ENCODE peak calls at places on chromosomes 12 and 14, in six cellular contexts. T is mesothelial cell of epicardium, V is A549, J is nephron progenitor cell, Z is left ventricle myocardium inferior, K is fibroblast of the aortic adventitia. E is an unnamed sample.
A peak's percentile ranks its signal among the peaks of the same experiment; 100 is the strongest.

GRCh38 chr14:93047661-93048060 is 68.1 kb downstream of the ITPK1 start:
- DNase-seq in T (no peak), V (no peak), J (no peak), Z (peak; percentile 5), K (peak; percentile 54), E (no peak)

GRCh38 chr12:104630230-104630670 is 173.5 kb downstream of the CHST11 start:
- DNase-seq in T (no peak), V (no peak), J (peak; percentile 30), Z (no peak), K (no peak), E (no peak)

GRCh38 chr12:27133022-27133590 is 50.7 kb upstream of the C12orf71 start:
- DNase-seq in T (no peak), V (no peak), J (no peak), Z (no peak), K (no peak), E (no peak)

GRCh38 chr12:76820888-76821482 is 57.1 kb downstream of the ZDHHC17 start:
- DNase-seq in T (no peak), V (peak; percentile 52), J (peak; percentile 18), Z (no peak), K (peak; percentile 52), E (peak; percentile 52)

GRCh38 chr14:49975799-49976198 is 82.9 kb downstream of the ARF6 start:
- DNase-seq in T (no peak), V (peak; percentile 60), J (no peak), Z (no peak), K (no peak), E (no peak)

GRCh38 chr12:42792265-42792664 is 202.7 kb upstream of the PRICKLE1 start:
- DNase-seq in T (no peak), V (no peak), J (no peak), Z (no peak), K (no peak), E (no peak)

GRCh38 chr14:61524936-61525292 is 170.4 kb upstream of the HIF1A start:
- DNase-seq in T (no peak), V (no peak), J (no peak), Z (no peak), K (no peak), E (no peak)

GRCh38 chr14:92463141-92463540 is 50.4 kb upstream of the RIN3 start:
- DNase-seq in T (peak; percentile 3), V (no peak), J (no peak), Z (no peak), K (no peak), E (no peak)

GRCh38 chr12:129531004-129531403 is 372.8 kb downstream of the TMEM132D start:
- DNase-seq in T (no peak), V (no peak), J (no peak), Z (no peak), K (no peak), E (no peak)

GRCh38 chr12:50174971-50175715 is 8.0 kb upstream of the CERS5 start:
- DNase-seq in T (no peak), V (peak; percentile 81), J (peak; percentile 35), Z (no peak), K (peak; percentile 94), E (peak; percentile 78)

GRCh38 chr14:20687362-20688166 is 1.0 kb upstream of the ANG start:
- DNase-seq in T (no peak), V (peak; percentile 76), J (no peak), Z (no peak), K (no peak), E (no peak)

GRCh38 chr12:51371295-51371953 is 19.8 kb downstream of the GALNT6 start:
- DNase-seq in T (peak; percentile 45), V (peak; percentile 90), J (peak; percentile 53), Z (peak; percentile 26), K (peak; percentile 93), E (peak; percentile 36)

GRCh38 chr12:131102493-131102931 is 148.8 kb downstream of the ADGRD1 start:
- DNase-seq in T (no peak), V (no peak), J (no peak), Z (no peak), K (no peak), E (no peak)

GRCh38 chr12:40002178-40003169 is 103.4 kb downstream of the SLC2A13 start:
- DNase-seq in T (no peak), V (peak; percentile 76), J (no peak), Z (no peak), K (no peak), E (no peak)

GRCh38 chr14:20934148-20934762 is 21.0 kb upstream of the RNASE2 start:
- DNase-seq in T (peak; percentile 39), V (peak; percentile 48), J (peak; percentile 71), Z (peak; percentile 20), K (peak; percentile 8), E (peak; percentile 44)

GRCh38 chr12:80442426-80443222 is 1.4 kb upstream of the PTPRQ start:
- DNase-seq in T (no peak), V (peak; percentile 29), J (no peak), Z (no peak), K (peak; percentile 89), E (peak; percentile 75)

GRCh38 chr14:20836668-20837338 is 34.2 kb upstream of the RNASE1 start:
- DNase-seq in T (no peak), V (peak; percentile 82), J (no peak), Z (no peak), K (peak; percentile 54), E (peak; percentile 47)

GRCh38 chr12:109797905-109798669 is 35.1 kb downstream of the TRPV4 start:
- DNase-seq in T (no peak), V (peak; percentile 46), J (no peak), Z (no peak), K (no peak), E (peak; percentile 12)
- TF ChIP-seq CTCF in T (no peak), V (peak; percentile 30), J (no peak), Z (peak; percentile 9), K (peak; percentile 10), E (no peak)

GRCh38 chr14:79412822-79413221 is 798.5 kb downstream of the DIO2 start:
- DNase-seq in T (no peak), V (no peak), J (no peak), Z (no peak), K (no peak), E (no peak)

GRCh38 chr14:79419571-79420327 is 791.6 kb downstream of the DIO2 start:
- DNase-seq in T (no peak), V (no peak), J (no peak), Z (no peak), K (no peak), E (no peak)

GRCh38 chr14:79418649-79419415 is 792.5 kb downstream of the DIO2 start:
- DNase-seq in T (no peak), V (no peak), J (no peak), Z (no peak), K (no peak), E (no peak)

GRCh38 chr14:79417961-79418360 is 793.3 kb downstream of the DIO2 start:
- DNase-seq in T (no peak), V (no peak), J (no peak), Z (no peak), K (peak; percentile 7), E (no peak)

GRCh38 chr14:79415726-79416125 is 795.6 kb downstream of the DIO2 start:
- DNase-seq in T (no peak), V (no peak), J (no peak), Z (no peak), K (no peak), E (no peak)
- TF ChIP-seq CTCF in T (no peak), V (no peak), J (no peak), Z (no peak), K (no peak), E (no peak)

DNA sequence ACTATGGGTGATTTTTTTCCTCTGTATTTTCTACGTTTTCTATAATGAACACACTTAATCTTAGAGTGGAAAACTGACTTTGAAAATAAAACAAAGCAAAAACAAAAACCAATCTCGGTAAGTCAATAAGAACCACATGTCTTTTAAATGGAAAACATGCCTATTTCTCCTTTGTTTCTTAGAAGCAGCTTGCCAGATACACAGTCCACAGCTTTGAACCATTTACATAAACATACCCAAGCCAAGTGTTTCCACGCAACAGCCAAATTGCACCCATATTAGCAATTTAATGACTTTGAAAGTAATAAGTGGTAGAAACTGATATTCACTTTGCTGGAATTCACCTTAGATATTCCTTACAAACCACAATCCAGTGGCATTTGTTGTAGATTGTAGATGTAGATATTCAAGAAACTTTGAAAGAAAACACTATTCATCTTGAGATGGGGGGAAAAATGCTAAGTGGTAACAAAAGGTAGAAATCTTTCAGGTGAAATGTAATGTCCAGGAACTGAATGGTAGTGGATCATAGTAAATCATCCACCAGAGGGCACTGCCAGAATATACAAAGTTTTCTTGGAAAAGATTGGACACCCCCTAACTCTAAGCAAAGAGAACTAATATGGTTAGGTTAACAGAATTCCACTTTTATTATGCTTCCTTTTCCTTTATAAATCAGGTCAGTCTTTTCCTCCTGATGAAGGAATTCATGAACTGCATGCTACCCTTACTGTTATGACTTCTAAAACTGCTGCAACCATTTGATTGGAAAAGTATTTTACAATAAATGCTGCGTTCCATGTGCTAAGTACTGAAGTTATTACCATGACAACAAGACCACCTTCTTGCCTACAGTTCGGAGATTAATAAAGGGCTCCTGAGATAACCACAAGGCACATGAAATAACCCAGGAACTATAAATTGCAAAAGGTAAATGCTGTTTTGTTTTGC is 69.8 kb downstream of the RERG start:
- DNase-seq in T (no peak), V (peak; percentile 32), J (no peak), Z (no peak), K (peak; percentile 48), E (peak; percentile 46)
- TF ChIP-seq CTCF in T (peak; percentile 46), V (peak; percentile 84), J (peak; percentile 38), Z (peak; percentile 65), K (peak; percentile 39), E (peak; percentile 53)

DNA sequence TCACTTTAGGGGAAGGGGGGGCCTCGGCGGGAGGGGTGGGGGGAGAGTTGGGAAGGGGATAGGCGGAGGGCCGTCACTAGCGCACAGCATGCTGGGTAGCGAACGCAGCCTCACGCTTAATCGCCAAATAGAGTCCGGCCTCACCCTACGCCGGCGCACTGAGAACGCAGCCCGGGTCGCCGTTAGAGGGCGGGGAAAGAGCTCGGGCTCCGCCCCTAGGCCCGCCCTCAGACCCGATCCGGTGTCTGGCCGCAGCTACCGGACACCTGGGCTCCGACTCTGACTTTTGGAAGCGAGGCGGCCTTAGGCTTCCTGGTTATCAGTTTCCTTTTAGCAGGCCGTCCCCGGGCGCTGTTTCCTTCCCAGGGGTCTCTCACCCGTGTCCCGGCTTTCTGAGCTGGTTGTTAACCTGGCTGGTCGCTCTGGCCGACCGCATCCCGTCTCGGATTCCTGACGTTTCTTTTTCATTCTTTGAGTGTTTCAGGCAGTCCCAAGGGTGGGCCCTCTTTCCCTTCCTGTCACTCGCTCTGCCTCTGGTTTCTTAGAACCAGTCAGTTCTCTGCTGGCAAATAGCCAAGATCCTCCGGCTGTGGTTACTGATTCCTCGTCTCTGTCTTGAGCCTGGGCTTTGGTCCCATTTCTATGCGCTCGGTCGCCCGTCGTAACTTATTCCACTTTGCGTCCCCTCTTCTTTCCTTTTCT is 367 bp upstream of the STRN3 start:
- DNase-seq in T (peak; percentile 96), V (peak; percentile 97), J (peak; percentile 93), Z (peak; percentile 96), K (peak; percentile 96), E (peak; percentile 98)
- TF ChIP-seq CTCF in T (no peak), V (no peak), J (no peak), Z (no peak), K (no peak), E (no peak)